ENCODE peak calls at places on chromosomes 2 and 18, in ten cellular contexts. F is HepG2, U is endothelial cell of umbilical vein, D is uterus, R is HCT116, C is adrenal gland, O is K562, X is body of pancreas, B is heart left ventricle, P is breast epithelium. Z is an unnamed sample.

GRCh38 chr2:8049111-8049720 is 632.6 kb upstream of the ID2 start:
- DNase-seq in F (no peak), U (no peak), D (no peak), R (no peak), C (no peak), O (no peak), X (no peak), B (no peak), P (no peak), Z (no peak)

GRCh38 chr18:68791801-68792200 is 6.1 kb upstream of the CCDC102B start:
- DNase-seq in F (peak; percentile 2), U (no peak), D (no peak), R (no peak), C (no peak), O (no peak), X (no peak), B (no peak), P (no peak), Z (no peak)

GRCh38 chr2:81675651-81676050 is 1371.1 kb upstream of the LRRTM1 start:
- DNase-seq in F (no peak), U (no peak), D (no peak), R (no peak), C (no peak), O (no peak), X (no peak), B (no peak), P (no peak), Z (no peak)

GRCh38 chr18:45658756-45659155 is 43.5 kb downstream of the SLC14A2 start:
- DNase-seq in F (no peak), U (peak; percentile 25), D (no peak), R (no peak), C (no peak), O (no peak), X (no peak), B (no peak), P (no peak), Z (no peak)

GRCh38 chr18:48019557-48019956 is 89.1 kb upstream of the SMAD2 start:
- DNase-seq in F (no peak), U (no peak), D (no peak), R (no peak), C (no peak), O (no peak), X (no peak), B (no peak), P (no peak), Z (no peak)

GRCh38 chr18:58520964-58521363 is 107.9 kb downstream of the ALPK2 start:
- DNase-seq in F (no peak), U (no peak), D (no peak), R (no peak), C (no peak), O (peak; percentile 21), X (no peak), B (no peak), P (no peak), Z (no peak)

GRCh38 chr2:21256006-21256405 is 132.2 kb downstream of the TDRD15 start:
- DNase-seq in F (no peak), U (peak; percentile 66), D (no peak), R (no peak), C (peak; percentile 51), O (peak; percentile 20), X (no peak), B (peak; percentile 61), P (peak; percentile 59), Z (no peak)

GRCh38 chr2:61632276-61633169 is 94.4 kb upstream of the XPO1 start:
- DNase-seq in F (no peak), U (peak; percentile 18), D (no peak), R (no peak), C (peak; percentile 53), O (no peak), X (no peak), B (no peak), P (no peak), Z (no peak)

GRCh38 chr2:169528271-169528701 is 18.8 kb downstream of the KLHL41 start:
- DNase-seq in F (peak; percentile 65), U (peak; percentile 68), D (peak; percentile 52), R (peak; percentile 41), C (peak; percentile 73), O (peak; percentile 71), X (peak; percentile 75), B (peak; percentile 63), P (no peak), Z (no peak)

GRCh38 chr18:51447351-51447896 is 249.9 kb upstream of the MEX3C start:
- DNase-seq in F (no peak), U (no peak), D (no peak), R (no peak), C (peak; percentile 68), O (no peak), X (peak; percentile 89), B (no peak), P (peak; percentile 51), Z (no peak)

GRCh38 chr2:205754285-205754923 is 72.1 kb downstream of the NRP2 start:
- DNase-seq in F (no peak), U (no peak), D (no peak), R (no peak), C (no peak), O (no peak), X (no peak), B (no peak), P (no peak), Z (no peak)

GRCh38 chr2:69576895-69577294 is 66.6 kb downstream of the AAK1 start:
- DNase-seq in F (no peak), U (no peak), D (no peak), R (no peak), C (no peak), O (no peak), X (no peak), B (no peak), P (no peak), Z (no peak)

GRCh38 chr2:69577467-69578200 is 65.9 kb downstream of the AAK1 start:
- DNase-seq in F (no peak), U (no peak), D (no peak), R (no peak), C (no peak), O (no peak), X (no peak), B (no peak), P (no peak), Z (no peak)

GRCh38 chr2:69578201-69578555 is 65.4 kb downstream of the AAK1 start:
- DNase-seq in F (no peak), U (no peak), D (no peak), R (no peak), C (no peak), O (no peak), X (no peak), B (no peak), P (no peak), Z (no peak)

GRCh38 chr2:69572640-69573039 is 70.9 kb downstream of the AAK1 start:
- DNase-seq in F (no peak), U (peak; percentile 16), D (no peak), R (no peak), C (no peak), O (no peak), X (no peak), B (no peak), P (no peak), Z (peak; percentile 44)

GRCh38 chr2:69575926-69576325 is 67.6 kb downstream of the AAK1 start:
- DNase-seq in F (no peak), U (no peak), D (no peak), R (no peak), C (no peak), O (no peak), X (no peak), B (no peak), P (no peak), Z (no peak)
- H3K4me1 ChIP-seq in F (peaks cover 11% of the 10 kb centered on the region), U (peaks cover 2% of the 10 kb centered on the region), D (no peaks in the 10 kb centered on the region), R (no peaks in the 10 kb centered on the region), C (no peaks in the 10 kb centered on the region), O (no peaks in the 10 kb centered on the region), X (peaks cover 37% of the 10 kb centered on the region), B (peaks cover 75% of the 10 kb centered on the region), P (peaks cover 4% of the 10 kb centered on the region), Z (peaks cover 27% of the 10 kb centered on the region)

DNA sequence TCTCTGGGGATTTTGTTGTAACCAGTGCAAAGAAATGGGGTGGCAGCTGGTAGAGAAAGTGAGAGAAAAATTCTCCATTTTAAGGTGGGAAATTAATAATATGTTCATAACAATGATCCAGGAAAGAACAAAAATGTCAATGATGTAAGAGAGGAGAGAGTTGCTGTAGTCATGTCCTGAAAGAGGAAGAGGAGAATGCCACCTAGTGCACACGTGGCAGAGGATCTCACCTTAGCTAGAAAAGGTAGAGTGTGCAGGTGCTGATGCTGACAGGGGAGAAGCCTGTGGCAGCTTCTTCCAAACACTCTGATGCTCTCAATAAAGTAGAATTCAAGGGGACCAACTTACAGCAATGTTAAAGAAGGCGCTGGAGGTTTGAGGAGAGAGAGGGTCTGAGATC is 282.9 kb upstream of the PKDCC start:
- DNase-seq in F (no peak), U (no peak), D (no peak), R (no peak), C (no peak), O (no peak), X (no peak), B (no peak), P (no peak), Z (no peak)
- TF ChIP-seq POLR2A in F (no peak), U (no peak), D (no peak), R (no peak), C (no peak), O (no peak), X (no peak), B (no peak), P (no peak), Z (no peak)

DNA sequence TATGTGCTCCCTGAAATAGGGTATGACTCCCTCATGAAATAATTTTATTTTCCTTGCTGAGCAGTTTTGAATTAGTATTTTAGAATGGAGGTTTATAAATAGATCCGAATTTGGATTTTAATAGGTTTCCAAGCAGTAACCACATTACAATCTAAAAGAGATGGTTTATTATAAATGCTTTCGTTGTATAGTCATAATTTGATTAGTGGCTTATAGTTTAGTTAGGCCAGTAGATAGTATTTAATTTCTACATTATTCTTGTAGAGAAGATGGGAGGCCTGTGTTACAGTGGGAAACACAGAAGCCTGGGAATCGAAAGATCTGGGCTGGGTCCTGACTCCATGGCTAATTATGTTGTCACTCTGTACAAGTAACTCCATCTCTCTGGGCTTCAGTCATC is 6.7 kb downstream of the CAB39 start:
- DNase-seq in F (no peak), U (no peak), D (no peak), R (no peak), C (no peak), O (no peak), X (no peak), B (no peak), P (no peak), Z (no peak)
- H3K4me1 ChIP-seq in F (peaks cover 17% of the 10 kb centered on the region), U (peaks cover 15% of the 10 kb centered on the region), D (peaks cover 5% of the 10 kb centered on the region), R (peaks cover 7% of the 10 kb centered on the region), C (peaks cover 6% of the 10 kb centered on the region), O (peaks cover 9% of the 10 kb centered on the region), X (peaks cover 25% of the 10 kb centered on the region), B (peaks cover 75% of the 10 kb centered on the region), P (no peaks in the 10 kb centered on the region), Z (peaks cover 82% of the 10 kb centered on the region)

DNA sequence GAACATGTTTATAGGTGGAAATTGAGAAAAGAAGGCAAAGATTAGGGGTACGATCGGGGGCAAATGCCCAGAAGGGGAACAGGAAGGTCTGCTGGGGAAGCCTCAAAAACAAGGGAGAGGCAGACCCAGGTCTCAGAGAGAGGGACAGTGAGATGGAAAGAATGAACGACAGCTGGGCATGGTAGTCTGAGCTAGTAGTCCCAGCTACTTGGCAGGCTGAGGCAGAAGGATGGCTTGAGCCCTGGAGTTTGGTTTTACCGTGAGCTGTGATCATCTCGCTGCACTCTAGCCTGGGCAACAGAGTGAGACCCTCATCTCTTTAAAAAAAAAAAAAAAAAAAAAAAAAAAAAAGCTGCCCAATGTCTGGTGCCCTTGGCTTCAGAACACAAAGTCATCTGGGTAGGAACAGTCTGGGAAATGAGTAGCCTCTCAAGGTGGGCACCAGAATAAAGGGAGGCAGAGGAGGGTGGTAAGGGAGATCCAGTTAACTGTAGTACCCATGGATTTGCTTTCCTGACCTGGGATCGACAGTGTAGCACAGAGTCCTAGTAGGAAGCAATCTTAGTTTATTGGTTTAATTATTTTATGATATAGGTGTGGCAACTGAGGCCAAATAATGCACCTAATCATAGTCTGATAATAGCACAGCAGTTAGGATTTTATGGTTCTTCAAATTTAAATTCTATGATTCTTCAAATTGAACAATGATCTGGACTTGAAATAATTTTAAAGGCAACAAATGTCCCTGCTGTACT is 3.5 kb downstream of the RRM2 start:
- DNase-seq in F (no peak), U (no peak), D (no peak), R (no peak), C (no peak), O (no peak), X (no peak), B (no peak), P (no peak), Z (no peak)
- TF ChIP-seq POLR2A in F (peak; percentile 33), U (no peak), D (no peak), R (no peak), C (no peak), O (peak; percentile 66), X (no peak), B (no peak), P (no peak), Z (no peak)

Z was measured in vagina.